ENCODE peak calls at places on chromosomes 4 and X, in four cellular contexts. Q is stimulated activated naive CD4-positive, alpha-beta T cell treated with Interleukin-2 at 50 U/mL for 16 hours; P is fibroblast of lung; N is NCI-H748 treated with DMSO at 0.1 percent for 48 hours. B is an unnamed sample.

GRCh38 chrX:47361538-47362511 is 8.6 kb upstream of the ZNF157 start:
- DNase-seq in P (peak; percentile 98), Q (peak; percentile 7), N (peak; percentile 92), B (peak; percentile 87)

GRCh38 chr4:98430708-98431403 is 169.7 kb downstream of the RAP1GDS1 start:
- DNase-seq in Q (no peak), N (no peak), P (peak; percentile 98), B (no peak)

GRCh38 chr4:141810038-141810701 is 173.8 kb downstream of the IL15 start:
- DNase-seq in P (peak; percentile 46), Q (no peak), N (no peak), B (no peak)

GRCh38 chr4:152896819-152897218 is 39.3 kb upstream of the FHDC1 start:
- DNase-seq in Q (no peak), N (no peak), P (peak; percentile 22), B (no peak)

GRCh38 chr4:142961866-142962265 is 115.8 kb upstream of the INPP4B start:
- DNase-seq in P (no peak), N (no peak), Q (no peak), B (no peak)

GRCh38 chr4:94831607-94832006 is 73.9 kb downstream of the BMPR1B start:
- DNase-seq in Q (no peak), P (no peak), N (no peak), B (no peak)

GRCh38 chr4:63396269-63396668 is 1013.0 kb downstream of the TECRL start:
- DNase-seq in Q (no peak), P (no peak), N (no peak), B (no peak)

GRCh38 chr4:125016892-125017299 is 297.9 kb upstream of the FAT4 start:
- DNase-seq in N (no peak), Q (no peak), P (no peak), B (peak; percentile 27)

GRCh38 chrX:150688911-150689451 is 4.2 kb upstream of the MTMR1 start:
- DNase-seq in P (peak; percentile 95), N (no peak), Q (no peak), B (no peak)

GRCh38 chrX:8988456-8988855 is 45.5 kb downstream of the FAM9B start:
- DNase-seq in N (no peak), P (peak; percentile 45), Q (peak; percentile 3), B (peak; percentile 42)

GRCh38 chrX:115679460-115679859 is 118.5 kb downstream of the PLS3 start:
- DNase-seq in Q (no peak), N (peak; percentile 12), P (peak; percentile 28), B (peak; percentile 11)

GRCh38 chr4:64781737-64782326 is 372.6 kb upstream of the TECRL start:
- DNase-seq in P (peak; percentile 40), Q (no peak), N (no peak), B (peak; percentile 84)

GRCh38 chrX:43949669-43950068 is 23.5 kb downstream of the NDP start:
- DNase-seq in P (no peak), N (no peak), Q (peak; percentile 1), B (peak; percentile 57)

GRCh38 chr4:115090483-115091075 is 22.8 kb downstream of the NDST4 start:
- DNase-seq in N (peak; percentile 66), P (peak; percentile 7), Q (no peak), B (peak; percentile 66)

GRCh38 chr4:2742823-2743517 is 13.2 kb downstream of the TNIP2 start:
- DNase-seq in N (no peak), Q (no peak), P (no peak), B (no peak)

GRCh38 chr4:171025776-171026175 is 787.4 kb upstream of the GALNTL6 start:
- DNase-seq in P (no peak), Q (no peak), N (no peak), B (no peak)

GRCh38 chr4:89029591-89029990 is 27.4 kb downstream of the FAM13A start:
- DNase-seq in P (no peak), N (no peak), Q (no peak), B (no peak)

GRCh38 chr4:41072021-41072777 is 142.1 kb downstream of the APBB2 start:
- DNase-seq in Q (no peak), P (no peak), N (no peak), B (peak; percentile 26)

GRCh38 chr4:153676984-153677383 is 7.1 kb upstream of the TLR2 start:
- DNase-seq in N (no peak), Q (no peak), P (peak; percentile 93), B (no peak)

B was measured in NCI-H510A treated with DMSO at 0.1 percent for 48 hours.